ENCODE peak calls at places on chromosomes 2 and 18, in eight cellular contexts. L, N, E, S, M, P, I and A are unnamed samples.

GRCh38 chr18:13271512-13271911 is 53.0 kb downstream of the LDLRAD4 start:
- DNase-seq in L (no peak), S (no peak), M (no peak), P (no peak), I (no peak), E (no peak), N (no peak), A (no peak)

GRCh38 chr2:23002234-23002633 is 382.7 kb upstream of the KLHL29 start:
- DNase-seq in E (no peak), L (no peak), I (no peak), M (no peak), N (no peak), S (no peak), P (no peak), A (peak)

GRCh38 chr18:9193031-9193430 is 56.5 kb downstream of the ANKRD12 start:
- DNase-seq in N (no peak), P (no peak), S (no peak), L (no peak), E (no peak), M (no peak), I (no peak), A (no peak)

GRCh38 chr2:227025510-227025909 is 138.5 kb downstream of the COL4A4 start:
- DNase-seq in M (no peak), L (no peak), N (no peak), S (no peak), P (no peak), I (no peak), E (no peak), A (no peak)

GRCh38 chr2:204362603-204363002 is 182.7 kb upstream of the PARD3B start:
- DNase-seq in S (no peak), N (no peak), M (no peak), L (no peak), I (no peak), P (no peak), E (no peak), A (no peak)

GRCh38 chr18:36187826-36188721 is 777 bp downstream of the MOCOS start:
- DNase-seq in N (no peak), S (no peak), M (peak), P (peak), L (peak), E (no peak), I (no peak), A (peak)

GRCh38 chr2:27753744-27754588 is 17.6 kb upstream of the MRPL33 start:
- DNase-seq in S (peak), L (peak), M (peak), I (peak), N (peak), P (peak), E (peak), A (peak)

GRCh38 chr2:12684471-12684936 is 32.2 kb upstream of the TRIB2 start:
- DNase-seq in S (no peak), I (no peak), P (no peak), M (no peak), N (no peak), L (no peak), E (no peak), A (no peak)

GRCh38 chr2:86001326-86001725 is 104.4 kb downstream of the POLR1A start:
- DNase-seq in M (no peak), P (no peak), S (no peak), E (no peak), L (no peak), N (no peak), I (no peak), A (no peak)

GRCh38 chr2:156340377-156340776 is 7.9 kb upstream of the NR4A2 start:
- DNase-seq in N (no peak), I (no peak), M (no peak), P (peak), L (no peak), S (no peak), E (no peak), A (peak)

GRCh38 chr2:196565106-196565505 is 74.4 kb upstream of the CCDC150 start:
- DNase-seq in M (no peak), L (no peak), E (no peak), I (no peak), P (no peak), S (no peak), N (no peak), A (no peak)

GRCh38 chr2:53353372-53354111 is 414.1 kb upstream of the CHAC2 start:
- DNase-seq in M (no peak), I (no peak), N (no peak), S (no peak), L (no peak), E (no peak), P (no peak), A (no peak)

GRCh38 chr2:199797431-199797830 is 53.6 kb downstream of the FTCDNL1 start:
- DNase-seq in L (no peak), I (no peak), M (no peak), P (no peak), N (no peak), E (no peak), S (no peak), A (no peak)

GRCh38 chr2:241741016-241741415 is 6.6 kb downstream of the D2HGDH start:
- DNase-seq in M (no peak), E (no peak), I (no peak), S (no peak), P (no peak), L (no peak), N (no peak), A (peak)

GRCh38 chr2:95323347-95324155 is 26.4 kb downstream of the KCNIP3 start:
- DNase-seq in E (no peak), L (peak), M (peak), P (no peak), I (no peak), S (no peak), N (no peak), A (peak)

GRCh38 chr2:224940618-224941017 is 101.7 kb downstream of the DOCK10 start:
- DNase-seq in L (no peak), N (no peak), S (no peak), I (no peak), E (no peak), P (no peak), M (no peak), A (no peak)

GRCh38 chr18:13797157-13797611 is 26.8 kb upstream of the MC5R start:
- DNase-seq in N (no peak), S (no peak), M (no peak), P (no peak), E (no peak), I (no peak), L (no peak), A (no peak)

GRCh38 chr2:196617430-196617829 is 22.1 kb upstream of the CCDC150 start:
- DNase-seq in I (no peak), E (no peak), S (no peak), P (no peak), L (no peak), N (no peak), M (no peak), A (no peak)

GRCh38 chr2:160293401-160293911 is 93.4 kb upstream of the ITGB6 start:
- DNase-seq in M (no peak), I (no peak), N (no peak), P (no peak), E (no peak), S (no peak), L (no peak), A (no peak)

GRCh38 chr2:121682396-121683298 is 33.4 kb upstream of the CLASP1 start:
- DNase-seq in I (no peak), S (no peak), P (no peak), M (no peak), L (no peak), N (no peak), E (no peak), A (no peak)

GRCh38 chr2:18077724-18078123 is 199.3 kb downstream of the KCNS3 start:
- DNase-seq in I (no peak), S (no peak), E (no peak), P (no peak), M (no peak), N (peak), L (no peak), A (no peak)